ENCODE peak calls at places on chromosome 9, in four cellular contexts. I is stomach, L is spleen, O is upper lobe of left lung. R is an unnamed sample.

GRCh38 chr9:137293482-137294090 is 8.5 kb downstream of the NRARP start:
- DNase-seq in I (peak), L (no peak), O (peak), R (no peak)

GRCh38 chr9:135085830-135086546 is 1.5 kb upstream of the OLFM1 start:
- DNase-seq in I (peak), L (peak), O (peak), R (no peak)

GRCh38 chr9:91427873-91428272 is 4.2 kb upstream of the NFIL3 start:
- DNase-seq in I (no peak), L (no peak), O (no peak), R (no peak)

GRCh38 chr9:129544766-129545165 is 76.1 kb downstream of the C9orf50 start:
- DNase-seq in I (no peak), L (no peak), O (no peak), R (no peak)

GRCh38 chr9:116318463-116319271 is 165.1 kb downstream of the PAPPA start:
- DNase-seq in I (no peak), L (no peak), O (peak), R (no peak)

GRCh38 chr9:15271403-15271802 is 35.6 kb downstream of the TTC39B start:
- DNase-seq in I (no peak), L (no peak), O (peak), R (no peak)

GRCh38 chr9:136062657-136063439 is 32.2 kb downstream of the NACC2 start:
- DNase-seq in I (no peak), L (no peak), O (peak), R (no peak)

GRCh38 chr9:112786834-112787520 is 36.4 kb downstream of the SNX30 start:
- DNase-seq in I (no peak), L (no peak), O (no peak), R (no peak)

GRCh38 chr9:18346761-18347160 is 127.2 kb upstream of the ADAMTSL1 start:
- DNase-seq in I (no peak), L (no peak), O (no peak), R (no peak)

GRCh38 chr9:35798658-35799366 is 7.4 kb downstream of the NPR2 start:
- DNase-seq in I (no peak), L (no peak), O (no peak), R (no peak)

GRCh38 chr9:93114169-93114983 is 18.4 kb downstream of the CARD19 start:
- DNase-seq in I (no peak), L (peak), O (no peak), R (no peak)

GRCh38 chr9:124041817-124042116 is 30.2 kb downstream of the LHX2 start:
- DNase-seq in I (no peak), L (peak), O (no peak), R (no peak)

GRCh38 chr9:846852-847251 is 5.4 kb downstream of the DMRT1 start:
- DNase-seq in I (no peak), L (no peak), O (no peak), R (no peak)

GRCh38 chr9:33623658-33624586 is 99.9 kb downstream of the ANKRD18B start:
- DNase-seq in I (peak), L (peak), O (peak), R (no peak)

GRCh38 chr9:14501366-14501765 is 187.4 kb upstream of the NFIB start:
- DNase-seq in I (no peak), L (no peak), O (no peak), R (no peak)

GRCh38 chr9:136133191-136133958 is 14.7 kb upstream of the TMEM250 start:
- DNase-seq in I (no peak), L (no peak), O (peak), R (no peak)

GRCh38 chr9:20270176-20270575 is 352.1 kb downstream of the MLLT3 start:
- DNase-seq in I (no peak), L (no peak), O (no peak), R (no peak)

GRCh38 chr9:99465231-99465891 is 243.3 kb downstream of the SEC61B start:
- DNase-seq in I (no peak), L (no peak), O (peak), R (no peak)

GRCh38 chr9:126844085-126844484 is 16.4 kb upstream of the ZBTB34 start:
- DNase-seq in I (no peak), L (no peak), O (no peak), R (no peak)

GRCh38 chr9:126847051-126847450 is 13.4 kb upstream of the ZBTB34 start:
- DNase-seq in I (no peak), L (no peak), O (no peak), R (no peak)

GRCh38 chr9:126839301-126839700 is 21.1 kb upstream of the ZBTB34 start:
- DNase-seq in I (no peak), L (no peak), O (peak), R (no peak)

GRCh38 chr9:126842220-126842842 is 18.1 kb upstream of the ZBTB34 start:
- DNase-seq in I (no peak), L (no peak), O (peak), R (no peak)

GRCh38 chr9:126842977-126843799 is 17.3 kb upstream of the ZBTB34 start:
- DNase-seq in I (no peak), L (no peak), O (no peak), R (no peak)
- TF ChIP-seq POLR2A in I (no peak), L (no peak), O (no peak), R (no peak)

GRCh38 chr9:133356391-133357091 is at the start of the genes SURF1 and SURF2:
- DNase-seq in I (peak), L (peak), O (peak), R (no peak)
- TF ChIP-seq POLR2A in I (no peak), L (no peak), O (peak), R (peak)

DNA sequence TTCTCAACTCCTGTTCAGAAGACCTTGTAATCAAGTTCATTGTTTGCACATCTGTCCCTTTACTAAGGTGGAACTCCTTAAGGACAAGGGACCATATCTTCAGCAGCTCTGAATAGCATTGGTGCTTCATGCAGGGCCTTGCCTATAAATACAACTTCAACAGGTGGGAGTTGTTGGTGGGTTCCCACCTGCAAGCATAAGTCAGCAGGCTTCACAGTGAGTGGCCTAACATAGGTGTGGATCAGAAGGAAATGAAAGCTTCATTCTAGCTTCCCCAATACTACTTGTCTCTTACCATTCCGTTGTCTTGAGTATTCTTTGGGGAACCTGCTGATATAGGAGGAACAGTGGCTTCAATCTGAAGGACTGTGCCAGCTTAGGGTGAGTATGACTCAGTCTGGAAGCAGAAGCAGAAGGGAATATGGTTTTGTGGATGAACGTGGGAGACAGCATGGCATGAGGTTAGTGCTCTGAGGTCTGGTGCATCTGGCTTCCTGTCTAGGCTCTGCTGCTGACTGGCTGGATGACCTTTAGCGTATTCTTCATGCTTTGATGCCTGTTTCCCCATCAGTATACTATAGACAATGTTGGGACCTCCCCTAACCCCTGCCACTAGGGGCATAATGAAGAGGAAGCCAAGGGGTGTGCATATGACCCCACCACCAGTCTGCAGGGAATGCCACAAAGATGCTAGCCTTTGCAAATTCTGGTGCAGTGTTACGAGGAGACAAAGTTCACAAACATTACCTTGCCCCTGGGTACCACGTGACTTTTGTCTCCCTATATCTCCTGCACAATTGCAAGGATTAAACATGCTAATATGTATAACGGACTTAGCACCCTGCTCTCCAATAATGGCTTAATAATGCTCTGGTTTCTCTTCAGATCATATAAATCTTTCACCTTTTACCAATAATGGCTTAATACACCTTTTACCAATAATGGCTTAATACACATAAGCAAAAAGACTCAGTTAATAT is 192.3 kb downstream of the PALM2AKAP2 start:
- DNase-seq in I (no peak), L (no peak), O (no peak), R (no peak)
- TF ChIP-seq POLR2A in I (no peak), L (no peak), O (no peak), R (no peak)

DNA sequence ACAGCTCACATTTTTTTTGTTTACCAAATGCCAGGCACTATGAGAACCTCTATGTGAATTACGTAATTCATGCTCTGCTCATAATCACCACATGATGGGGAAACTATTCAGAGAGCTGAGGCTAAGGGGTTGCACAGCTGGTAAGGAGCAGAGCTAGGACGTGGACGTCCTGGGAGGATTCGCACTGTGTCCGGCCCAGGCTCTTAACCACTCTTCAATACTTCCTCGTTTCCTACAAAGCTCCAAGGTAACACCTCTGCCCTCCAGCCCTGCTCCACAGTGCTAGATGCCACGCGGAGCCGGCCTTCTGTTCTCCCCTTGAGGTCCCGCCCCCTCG is 8.7 kb downstream of the PHF19 start:
- DNase-seq in I (no peak), L (no peak), O (no peak), R (no peak)
- TF ChIP-seq POLR2A in I (no peak), L (no peak), O (peak), R (peak)

GRCh38 chr9:83538890-83539238 is 663 bp upstream of the FRMD3 start:
- DNase-seq in I (no peak), L (no peak), O (no peak), R (no peak)

GRCh38 chr9:83537331-83538171 is 650 bp downstream of the FRMD3 start:
- DNase-seq in I (no peak), L (peak), O (peak), R (no peak)

GRCh38 chr9:83536332-83536731 is 1.9 kb downstream of the FRMD3 start:
- DNase-seq in I (no peak), L (no peak), O (no peak), R (no peak)

GRCh38 chr9:83535736-83536135 is 2.5 kb downstream of the FRMD3 start:
- DNase-seq in I (no peak), L (no peak), O (no peak), R (no peak)

GRCh38 chr9:83538172-83538889 is at the start of gene FRMD3:
- DNase-seq in I (peak), L (peak), O (peak), R (no peak)
- TF ChIP-seq POLR2A in I (no peak), L (no peak), O (peak), R (no peak)

GRCh38 chr9:32526042-32526706 is at the start of gene RIGI:
- DNase-seq in I (peak), L (peak), O (peak), R (peak)
- TF ChIP-seq POLR2A in I (no peak), L (no peak), O (peak), R (peak)

GRCh38 chr9:76215066-76215465 is 179.2 kb downstream of the RFK start:
- DNase-seq in I (no peak), L (no peak), O (no peak), R (no peak)
- TF ChIP-seq POLR2A in I (no peak), L (no peak), O (no peak), R (no peak)

GRCh38 chr9:131333771-131334567 is 44.4 kb downstream of the PLPP7 start:
- DNase-seq in I (no peak), L (peak), O (no peak), R (no peak)

GRCh38 chr9:131324736-131325679 is 35.5 kb downstream of the PLPP7 start:
- DNase-seq in I (no peak), L (peak), O (peak), R (no peak)

GRCh38 chr9:131334568-131335105 is 45.1 kb downstream of the PLPP7 start:
- DNase-seq in I (no peak), L (peak), O (no peak), R (no peak)

GRCh38 chr9:131335356-131335755 is 45.8 kb downstream of the PLPP7 start:
- DNase-seq in I (no peak), L (peak), O (no peak), R (no peak)

GRCh38 chr9:131330814-131331600 is 41.5 kb downstream of the PLPP7 start:
- DNase-seq in I (no peak), L (peak), O (no peak), R (no peak)
- TF ChIP-seq POLR2A in I (no peak), L (no peak), O (no peak), R (no peak)

DNA sequence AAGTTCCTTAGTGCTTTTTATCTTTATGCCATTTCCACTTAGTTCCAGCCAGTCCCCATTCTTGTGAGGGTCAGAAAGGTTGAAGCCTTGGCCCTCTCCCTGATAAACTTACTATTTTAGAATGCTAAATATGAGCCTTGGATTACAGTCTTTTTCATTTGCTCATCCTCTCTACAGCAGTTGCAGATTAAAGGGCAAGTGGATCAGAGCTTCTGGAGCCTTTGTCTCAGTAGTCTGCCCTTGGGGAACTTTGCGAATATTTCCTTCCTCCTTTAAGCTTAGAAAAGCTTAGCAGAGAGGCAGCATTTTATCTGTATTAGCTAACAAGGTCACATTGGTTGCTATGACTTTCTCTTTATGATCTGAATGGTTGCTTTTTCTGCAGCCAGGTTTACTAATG is 11.5 kb downstream of the FSD1L start:
- DNase-seq in I (no peak), L (no peak), O (no peak), R (no peak)
- TF ChIP-seq POLR2A in I (no peak), L (no peak), O (no peak), R (no peak)